ENCODE peak calls at places on chromosome 4, in eight cellular contexts. Q is colonic mucosa, A is heart left ventricle, H is mammary epithelial cell, G is cardiac muscle cell, Y is PC-3, B is H7, C is psoas muscle. S is an unnamed sample.

GRCh38 chr4:153916273-153916755 is 127.4 kb upstream of the SFRP2 start:
- DNase-seq in Q (no peak), Y (no peak), G (no peak), B (no peak), C (no peak), A (no peak), H (no peak), S (no peak)

GRCh38 chr4:129179276-129179675 is 83.3 kb downstream of the C4orf33 start:
- DNase-seq in Q (no peak), H (no peak), A (no peak), B (no peak), Y (no peak), C (no peak), G (no peak), S (no peak)

GRCh38 chr4:4791299-4791798 is 68.1 kb upstream of the MSX1 start:
- DNase-seq in Y (no peak), A (no peak), B (peak; percentile 73), Q (no peak), H (no peak), G (no peak), C (no peak), S (peak; percentile 19)

GRCh38 chr4:37827030-37827705 is 682 bp downstream of the PGM2 start:
- DNase-seq in Q (peak; percentile 53), G (peak; percentile 8), C (no peak), Y (peak; percentile 75), H (peak; percentile 65), B (no peak), A (no peak), S (no peak)

GRCh38 chr4:26959654-26960047 is 99.0 kb downstream of the STIM2 start:
- DNase-seq in G (no peak), Q (no peak), A (no peak), C (no peak), Y (no peak), H (no peak), B (no peak), S (no peak)

GRCh38 chr4:6180841-6181631 is 19.3 kb downstream of the JAKMIP1 start:
- DNase-seq in H (no peak), C (no peak), B (no peak), Y (no peak), A (no peak), Q (no peak), G (no peak), S (no peak)

GRCh38 chr4:134201216-134202098 is at the start of gene PABPC4L:
- DNase-seq in A (peak; percentile 56), C (peak; percentile 54), B (peak; percentile 60), Y (peak; percentile 72), Q (peak; percentile 22), H (no peak), G (peak; percentile 83), S (peak; percentile 76)

GRCh38 chr4:53365121-53365485 is 758 bp downstream of the SCFD2 start:
- DNase-seq in H (peak; percentile 44), Q (peak; percentile 29), Y (peak; percentile 47), G (peak; percentile 14), A (no peak), B (peak; percentile 46), C (no peak), S (peak; percentile 19)

GRCh38 chr4:164935363-164935762 is 42.1 kb downstream of the TRIM61 start:
- DNase-seq in Y (peak; percentile 25), H (no peak), Q (no peak), A (no peak), B (peak; percentile 67), C (no peak), G (no peak), S (peak; percentile 77)

GRCh38 chr4:114078636-114079035 is 99.2 kb upstream of the ARSJ start:
- DNase-seq in C (no peak), H (no peak), A (no peak), Q (no peak), Y (no peak), B (no peak), G (no peak), S (no peak)

GRCh38 chr4:102901804-102902203 is 33.0 kb downstream of the CISD2 start:
- DNase-seq in G (no peak), Q (no peak), A (no peak), B (no peak), C (no peak), H (no peak), Y (no peak), S (no peak)

GRCh38 chr4:38503689-38504395 is 160.2 kb upstream of the KLF3 start:
- DNase-seq in C (no peak), Y (no peak), B (no peak), Q (no peak), A (no peak), G (no peak), H (no peak), S (no peak)

GRCh38 chr4:61094854-61095598 is 105.1 kb upstream of the ADGRL3 start:
- DNase-seq in G (no peak), H (peak; percentile 20), B (no peak), Y (no peak), A (no peak), C (no peak), Q (no peak), S (no peak)

GRCh38 chr4:54498661-54499111 is 159.1 kb upstream of the KIT start:
- DNase-seq in G (no peak), A (no peak), B (no peak), Y (peak; percentile 90), C (no peak), H (peak; percentile 71), Q (no peak), S (peak; percentile 8)

GRCh38 chr4:168717852-168718251 is 221.0 kb downstream of the PALLD start:
- DNase-seq in Y (no peak), B (no peak), C (no peak), G (peak; percentile 67), Q (no peak), A (peak; percentile 65), H (peak; percentile 68), S (no peak)

GRCh38 chr4:114860791-114861190 is 252.6 kb downstream of the NDST4 start:
- DNase-seq in A (no peak), Q (no peak), B (no peak), C (no peak), Y (no peak), H (no peak), G (no peak), S (no peak)

GRCh38 chr4:144654161-144654560 is 8.2 kb downstream of the HHIP start:
- DNase-seq in C (no peak), G (peak; percentile 20), Y (no peak), H (no peak), B (no peak), Q (no peak), A (no peak), S (no peak)

GRCh38 chr4:1579834-1580686 is 104.1 kb downstream of the FAM53A start:
- DNase-seq in C (peak; percentile 94), Y (peak; percentile 88), H (peak; percentile 72), B (peak; percentile 99), G (peak; percentile 88), Q (peak; percentile 88), A (peak; percentile 89), S (peak; percentile 96)

GRCh38 chr4:23163649-23164436 is 471.1 kb downstream of the GBA3 start:
- DNase-seq in C (no peak), G (no peak), Y (peak; percentile 77), H (peak; percentile 8), B (peak; percentile 3), A (no peak), Q (no peak), S (peak; percentile 25)

GRCh38 chr4:128427832-128428366 is 140.3 kb upstream of the PGRMC2 start:
- DNase-seq in Y (peak; percentile 87), B (peak; percentile 22), A (peak; percentile 41), C (no peak), H (peak; percentile 81), Q (peak; percentile 57), G (no peak), S (peak; percentile 5)

GRCh38 chr4:76624271-76624681 is 189.2 kb downstream of the SHROOM3 start:
- DNase-seq in Q (no peak), G (no peak), C (no peak), Y (peak; percentile 78), B (no peak), A (peak; percentile 35), H (peak; percentile 94), S (peak; percentile 74)

GRCh38 chr4:24872720-24873119 is 40.1 kb downstream of the CCDC149 start:
- DNase-seq in A (no peak), B (no peak), H (no peak), Y (no peak), Q (no peak), G (no peak), C (no peak), S (no peak)

GRCh38 chr4:94126669-94127068 is 81.0 kb upstream of the SMARCAD1 start:
- DNase-seq in Y (peak; percentile 14), Q (no peak), A (no peak), B (peak; percentile 16), G (peak; percentile 27), C (no peak), H (no peak), S (peak; percentile 59)

DNA sequence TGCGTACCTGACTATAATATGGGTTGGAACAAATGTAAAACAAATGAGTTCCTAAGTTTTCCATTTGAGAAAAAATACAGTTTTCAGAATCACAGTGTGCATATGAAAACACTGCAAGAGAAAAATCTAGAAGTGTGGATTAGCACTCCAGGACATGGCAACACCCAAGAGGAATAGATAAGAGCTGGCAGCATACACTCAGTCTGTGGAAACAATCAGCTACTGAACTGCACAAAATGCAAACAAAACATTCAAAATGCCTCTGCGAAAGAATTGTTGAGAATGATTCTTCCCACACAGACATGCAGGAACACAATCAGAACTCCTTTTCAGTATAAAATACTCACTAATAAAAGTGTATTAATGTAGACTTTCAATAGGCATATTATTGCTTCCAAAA is 39.9 kb downstream of the ATP8A1 start:
- DNase-seq in A (no peak), Q (no peak), C (no peak), Y (no peak), H (no peak), G (no peak), B (no peak), S (no peak)
- H3K36me3 ChIP-seq in A (no peaks in the 10 kb centered on the region), Q (no peaks in the 10 kb centered on the region), C (no peaks in the 10 kb centered on the region), Y (no peaks in the 10 kb centered on the region), H (no peaks in the 10 kb centered on the region), G (no peaks in the 10 kb centered on the region), B (no peaks in the 10 kb centered on the region), S (no peaks in the 10 kb centered on the region)

GRCh38 chr4:18616720-18617119 is 595.2 kb upstream of the LCORL start:
- DNase-seq in H (no peak), G (no peak), A (no peak), Y (no peak), B (no peak), Q (no peak), C (no peak), S (no peak)
- H3K36me3 ChIP-seq in H (no peaks in the 10 kb centered on the region), G (no peaks in the 10 kb centered on the region), A (no peaks in the 10 kb centered on the region), Y (no peaks in the 10 kb centered on the region), B (no peaks in the 10 kb centered on the region), Q (no peaks in the 10 kb centered on the region), C (no peaks in the 10 kb centered on the region), S (no peaks in the 10 kb centered on the region)

DNA sequence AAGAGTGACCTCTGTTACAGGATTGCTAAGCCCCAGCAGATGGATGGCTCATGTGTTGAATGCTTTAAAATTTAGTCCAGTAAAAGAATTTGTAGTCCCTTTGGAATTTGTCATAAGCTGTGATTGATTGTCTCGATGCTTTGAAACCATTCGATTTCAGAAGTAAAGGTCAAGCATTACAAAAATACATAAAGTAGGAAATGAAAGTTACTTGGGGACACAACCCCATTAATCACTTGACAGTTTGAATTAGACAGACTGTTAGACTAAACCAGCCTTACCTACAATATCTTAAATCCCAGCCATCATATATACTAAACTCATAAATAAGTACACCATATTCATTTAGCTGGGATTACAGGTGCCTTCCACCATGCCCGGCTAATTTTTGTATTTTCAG is 6.6 kb downstream of the REST start:
- DNase-seq in Y (no peak), C (no peak), B (no peak), H (no peak), G (no peak), A (no peak), Q (no peak), S (no peak)
- H3K36me3 ChIP-seq in Y (peaks cover 3% of the 10 kb centered on the region), C (no peaks in the 10 kb centered on the region), B (peaks cover 5% of the 10 kb centered on the region), H (peaks cover 2% of the 10 kb centered on the region), G (peaks cover 15% of the 10 kb centered on the region), A (no peaks in the 10 kb centered on the region), Q (no peaks in the 10 kb centered on the region), S (peaks cover 18% of the 10 kb centered on the region)

GRCh38 chr4:2940267-2941137 is 22.7 kb downstream of the NOP14 start:
- DNase-seq in C (peak; percentile 47), H (no peak), B (peak; percentile 49), A (no peak), G (no peak), Y (no peak), Q (no peak), S (no peak)
- H3K36me3 ChIP-seq in C (peaks cover 13% of the 10 kb centered on the region), H (peaks cover 37% of the 10 kb centered on the region), B (peaks cover 40% of the 10 kb centered on the region), A (peaks cover 9% of the 10 kb centered on the region), G (peaks cover 59% of the 10 kb centered on the region), Y (peaks cover 20% of the 10 kb centered on the region), Q (peaks cover 23% of the 10 kb centered on the region), S (peaks cover 49% of the 10 kb centered on the region)

S was measured in GM23338.